ENCODE peak calls at places on chromosomes 6 and 20, in ten cellular contexts. B, W, O, T, A, L, M, G, S and H are unnamed samples.

GRCh38 chr6:28871335-28872156 is 52.2 kb downstream of the TRIM27 start:
- DNase-seq in B (no peak), W (no peak), O (no peak), T (no peak), A (no peak), L (no peak), M (no peak), G (no peak), S (no peak), H (no peak)

GRCh38 chr6:160239929-160240690 is 18.5 kb downstream of the SLC22A2 start:
- DNase-seq in B (no peak), W (no peak), O (no peak), T (no peak), A (no peak), L (no peak), M (no peak), G (no peak), S (no peak), H (no peak)

GRCh38 chr20:40442181-40442963 is 246.7 kb downstream of the MAFB start:
- DNase-seq in B (no peak), W (peak; percentile 52), O (no peak), T (no peak), A (peak; percentile 1), L (peak; percentile 14), M (no peak), G (no peak), S (no peak), H (no peak)

GRCh38 chr6:33492093-33492492 is 37.7 kb downstream of the ZBTB9 start:
- DNase-seq in B (no peak), W (no peak), O (no peak), T (no peak), A (no peak), L (no peak), M (no peak), G (no peak), S (no peak), H (no peak)

GRCh38 chr20:57677323-57677982 is 32.4 kb downstream of the PMEPA1 start:
- DNase-seq in B (no peak), W (no peak), O (no peak), T (no peak), A (no peak), L (no peak), M (no peak), G (no peak), S (no peak), H (no peak)

GRCh38 chr6:152380993-152381898 is 255.9 kb downstream of the SYNE1 start:
- DNase-seq in B (no peak), W (peak; percentile 67), O (no peak), T (peak; percentile 57), A (no peak), L (peak; percentile 88), M (no peak), G (no peak), S (peak; percentile 77), H (peak; percentile 95)

GRCh38 chr20:13276945-13277582 is 56.0 kb downstream of the ISM1 start:
- DNase-seq in B (no peak), W (no peak), O (no peak), T (no peak), A (no peak), L (no peak), M (no peak), G (no peak), S (no peak), H (no peak)

GRCh38 chr20:51584116-51584515 is 41.6 kb upstream of the NFATC2 start:
- DNase-seq in B (no peak), W (no peak), O (no peak), T (no peak), A (no peak), L (no peak), M (no peak), G (no peak), S (no peak), H (no peak)

GRCh38 chr20:9409981-9410380 is 104.4 kb upstream of the LAMP5 start:
- DNase-seq in B (no peak), W (no peak), O (no peak), T (no peak), A (no peak), L (no peak), M (no peak), G (no peak), S (no peak), H (no peak)

GRCh38 chr20:15702161-15702560 is 871.1 kb downstream of the KIF16B start:
- DNase-seq in B (no peak), W (no peak), O (no peak), T (no peak), A (no peak), L (no peak), M (no peak), G (no peak), S (no peak), H (no peak)